ENCODE peak calls at places on chromosomes 2 and 18, in eight cellular contexts. Y is dermis blood vessel endothelial cell; R is GM23248; W is activated T-cell treated with anti-CD3 and anti-CD28 coated beads, Interleukin-2, amount 50 U/mL, for 24 hours; S is T47D; T is COR-L47; D is NCI-H1417; V is HS-5. Q is an unnamed sample.
A peak's percentile ranks its signal among the peaks of the same experiment; 100 is the strongest.

GRCh38 chr2:80073134-80073561 is 231.4 kb downstream of the LRRTM1 start:
- DNase-seq in D (peak; percentile 71), V (peak; percentile 49), T (peak; percentile 1), S (peak; percentile 68), R (peak; percentile 66), W (no peak), Y (peak; percentile 68), Q (peak; percentile 78)

GRCh38 chr18:76968073-76968472 is 145.7 kb downstream of the ZNF236 start:
- DNase-seq in W (no peak), D (no peak), V (no peak), Y (no peak), R (no peak), T (no peak), S (no peak), Q (no peak)

GRCh38 chr18:3016584-3017292 is 3.8 kb upstream of the LPIN2 start:
- DNase-seq in V (no peak), Y (peak; percentile 24), D (no peak), W (no peak), S (no peak), R (no peak), T (no peak), Q (no peak)

GRCh38 chr2:38128653-38129052 is 52.7 kb upstream of the CYP1B1 start:
- DNase-seq in D (no peak), R (peak; percentile 35), S (no peak), T (no peak), W (no peak), V (no peak), Y (no peak), Q (no peak)

GRCh38 chr2:19362652-19363473 is 4.4 kb upstream of the OSR1 start:
- DNase-seq in T (peak; percentile 90), W (peak; percentile 59), S (peak; percentile 86), R (peak; percentile 95), V (peak; percentile 72), D (peak; percentile 93), Y (peak; percentile 80), Q (peak; percentile 24)

GRCh38 chr2:222319576-222320440 is 21.0 kb upstream of the PAX3 start:
- DNase-seq in R (peak; percentile 35), T (peak; percentile 51), W (peak; percentile 62), V (no peak), D (peak; percentile 91), S (peak; percentile 26), Y (peak; percentile 43), Q (no peak)

GRCh38 chr18:48832961-48833700 is 117.6 kb downstream of the SMAD7 start:
- DNase-seq in W (peak; percentile 46), T (peak; percentile 21), S (no peak), R (peak; percentile 78), D (peak; percentile 93), V (peak; percentile 36), Y (peak; percentile 48), Q (no peak)

GRCh38 chr2:9665903-9666302 is 35.1 kb upstream of the YWHAQ start:
- DNase-seq in T (no peak), Y (peak; percentile 52), V (peak; percentile 55), S (no peak), W (no peak), R (peak; percentile 97), D (no peak), Q (no peak)

GRCh38 chr18:12777543-12777942 is 74.7 kb downstream of the PSMG2 start:
- DNase-seq in D (no peak), V (no peak), W (no peak), R (peak; percentile 42), Y (no peak), T (no peak), S (peak; percentile 9), Q (no peak)

GRCh38 chr2:57890993-57891688 is 155.5 kb upstream of the VRK2 start:
- DNase-seq in W (no peak), R (peak; percentile 29), T (no peak), S (no peak), V (no peak), Y (no peak), D (no peak), Q (no peak)

GRCh38 chr2:161273038-161273760 is 35.0 kb upstream of the PSMD14 start:
- DNase-seq in W (peak; percentile 37), V (peak; percentile 19), R (peak; percentile 63), S (peak; percentile 62), D (peak; percentile 56), T (peak; percentile 47), Y (peak; percentile 85), Q (peak; percentile 85)

GRCh38 chr2:240121190-240121589 is 14.9 kb downstream of the COPS9 start:
- DNase-seq in V (no peak), Y (no peak), W (peak; percentile 28), S (no peak), T (no peak), D (no peak), R (no peak), Q (no peak)

GRCh38 chr2:212892193-212892592 is 259.2 kb downstream of the IKZF2 start:
- DNase-seq in D (peak; percentile 59), S (peak; percentile 70), Y (peak; percentile 59), W (no peak), T (peak; percentile 29), V (peak; percentile 34), R (peak; percentile 63), Q (no peak)

GRCh38 chr18:5424903-5425302 is 118.9 kb downstream of the EPB41L3 start:
- DNase-seq in R (peak; percentile 71), Y (peak; percentile 68), V (no peak), W (no peak), T (peak; percentile 66), D (peak; percentile 37), S (peak; percentile 45), Q (no peak)

GRCh38 chr2:240991378-240992263 is 6.8 kb upstream of the SNED1 start:
- DNase-seq in D (peak; percentile 79), R (peak; percentile 98), W (peak; percentile 16), Y (peak; percentile 99), V (peak; percentile 85), S (peak; percentile 80), T (no peak), Q (no peak)

GRCh38 chr2:2782007-2782406 is 450.9 kb upstream of the MYT1L start:
- DNase-seq in D (no peak), Y (no peak), T (no peak), W (no peak), R (no peak), S (no peak), V (no peak), Q (no peak)

GRCh38 chr2:128318776-128319456 is at the start of gene HS6ST1:
- DNase-seq in R (peak; percentile 94), W (peak; percentile 95), S (peak; percentile 83), Y (peak; percentile 89), V (no peak), D (peak; percentile 83), T (peak; percentile 84), Q (no peak)

GRCh38 chr2:3747032-3747654 is 43.8 kb downstream of the DCDC2C start:
- DNase-seq in D (no peak), Y (no peak), V (no peak), W (no peak), S (no peak), T (no peak), R (no peak), Q (no peak)

GRCh38 chr2:88690591-88691338 is 708 bp upstream of the RPIA start:
- DNase-seq in S (peak; percentile 81), R (peak; percentile 72), V (no peak), Y (no peak), T (no peak), W (no peak), D (no peak), Q (no peak)

GRCh38 chr2:31207790-31208189 is 9.5 kb downstream of the CAPN14 start:
- DNase-seq in V (no peak), T (no peak), S (no peak), Y (no peak), W (no peak), R (no peak), D (no peak), Q (no peak)

GRCh38 chr2:184549153-184549552 is 49.2 kb upstream of the ZNF804A start:
- DNase-seq in T (no peak), R (no peak), V (no peak), W (no peak), D (no peak), Y (no peak), S (no peak), Q (no peak)

GRCh38 chr2:25749676-25750075 is 76.3 kb upstream of the DTNB start:
- DNase-seq in T (no peak), S (no peak), W (no peak), D (no peak), Y (no peak), V (no peak), R (no peak), Q (no peak)

GRCh38 chr2:141055526-141055925 is 1075.3 kb downstream of the LRP1B start:
- DNase-seq in V (peak; percentile 60), W (no peak), Y (peak; percentile 80), R (peak; percentile 76), S (no peak), D (no peak), T (no peak), Q (no peak)

GRCh38 chr2:22626621-22627020 is 758.4 kb upstream of the KLHL29 start:
- DNase-seq in Y (no peak), D (no peak), W (no peak), S (no peak), R (no peak), T (no peak), V (no peak), Q (no peak)

GRCh38 chr2:210195066-210195852 is 24.1 kb upstream of the KANSL1L start:
- DNase-seq in D (peak; percentile 77), V (no peak), W (no peak), Y (peak; percentile 74), T (peak; percentile 44), S (peak; percentile 50), R (peak; percentile 73), Q (peak; percentile 64)

GRCh38 chr2:240820607-240821428 is 799 bp upstream of the KIF1A start:
- DNase-seq in T (peak; percentile 84), Y (peak; percentile 11), V (no peak), R (no peak), W (peak; percentile 56), S (no peak), D (peak; percentile 98), Q (no peak)

Q was measured in SK-N-MC.